ENCODE peak calls at places on chromosomes 16 and 17, in eight cellular contexts. A is aorta; P is CD4-positive, CD25-positive, alpha-beta regulatory T cell; K is HS-5; E is NCI-H510A; B is Right ventricle myocardium inferior; I is C1 segment of cervical spinal cord; O is nucleus accumbens. V is an unnamed sample.

GRCh38 chr16:70490261-70490660 is 33.1 kb downstream of the COG4 start:
- DNase-seq in A (no peak), P (no peak), K (no peak), E (no peak), B (no peak), I (no peak), O (no peak), V (no peak)

GRCh38 chr17:36696805-36697204 is 95.4 kb downstream of the MRM1 start:
- DNase-seq in A (no peak), P (no peak), K (no peak), E (no peak), B (no peak), I (no peak), O (no peak), V (no peak)

GRCh38 chr17:55577011-55577586 is 65.8 kb upstream of the SMIM36 start:
- DNase-seq in A (peak), P (peak), K (no peak), E (no peak), B (peak), I (no peak), O (no peak), V (no peak)

GRCh38 chr17:57861737-57862409 is 12.0 kb upstream of the MRPS23 start:
- DNase-seq in A (peak), P (no peak), K (no peak), E (no peak), B (peak), I (no peak), O (no peak), V (no peak)

GRCh38 chr17:75604034-75604695 is 16.6 kb downstream of the MYO15B start:
- DNase-seq in A (no peak), P (no peak), K (no peak), E (no peak), B (no peak), I (no peak), O (no peak), V (no peak)

GRCh38 chr16:63289834-63290460 is 1253.7 kb upstream of the CDH8 start:
- DNase-seq in A (no peak), P (no peak), K (no peak), E (peak), B (no peak), I (no peak), O (no peak), V (no peak)

GRCh38 chr16:1082266-1082951 is 9.9 kb downstream of the SSTR5 start:
- DNase-seq in A (no peak), P (no peak), K (peak), E (no peak), B (no peak), I (no peak), O (no peak), V (no peak)

GRCh38 chr17:68613739-68614298 is 12.7 kb upstream of the FAM20A start:
- DNase-seq in A (no peak), P (no peak), K (no peak), E (peak), B (no peak), I (no peak), O (no peak), V (peak)

GRCh38 chr17:2705263-2705662 is 6.3 kb downstream of the CLUH start:
- DNase-seq in A (peak), P (no peak), K (no peak), E (no peak), B (no peak), I (no peak), O (no peak), V (no peak)

GRCh38 chr17:34291721-34292348 is 6.3 kb downstream of the CCL11 start:
- DNase-seq in A (no peak), P (no peak), K (no peak), E (no peak), B (no peak), I (no peak), O (no peak), V (no peak)

GRCh38 chr16:89893642-89894548 is 20.5 kb downstream of the TCF25 start:
- DNase-seq in A (no peak), P (no peak), K (no peak), E (no peak), B (peak), I (no peak), O (no peak), V (no peak)

GRCh38 chr17:15261063-15261817 is 3.9 kb downstream of the PMP22 start:
- DNase-seq in A (peak), P (no peak), K (no peak), E (no peak), B (peak), I (no peak), O (peak), V (no peak)

GRCh38 chr16:86942469-86943175 is 364.3 kb downstream of the FOXL1 start:
- DNase-seq in A (peak), P (no peak), K (no peak), E (no peak), B (no peak), I (no peak), O (no peak), V (no peak)

GRCh38 chr16:68737046-68737729 is at the start of gene CDH1:
- DNase-seq in A (peak), P (peak), K (no peak), E (peak), B (no peak), I (no peak), O (no peak), V (peak)

GRCh38 chr16:54946909-54947308 is 16.2 kb downstream of the IRX5 start:
- DNase-seq in A (no peak), P (no peak), K (no peak), E (no peak), B (no peak), I (no peak), O (no peak), V (no peak)

GRCh38 chr17:51391992-51392654 is 131.8 kb downstream of the UTP18 start:
- DNase-seq in A (no peak), P (no peak), K (no peak), E (no peak), B (no peak), I (no peak), O (no peak), V (no peak)

GRCh38 chr16:57938936-57939871 is 31.7 kb downstream of the CNGB1 start:
- DNase-seq in A (peak), P (no peak), K (no peak), E (no peak), B (peak), I (no peak), O (no peak), V (no peak)

V was measured in NCI-H2107.